ENCODE peak calls at places on chromosomes 13 and 19, in four cellular contexts. L, V, N and G are unnamed samples. For H3K36me3, the result is how much of the 10 kb centered on the place peaks cover.

GRCh38 chr13:75633285-75633684 is 2.8 kb upstream of the LMO7 start:
- DNase-seq in V (no peak), N (no peak), L (no peak), G (no peak)

GRCh38 chr19:43316591-43317319 is 36.7 kb upstream of the CD177 start:
- DNase-seq in N (peak), L (no peak), V (no peak), G (no peak)

GRCh38 chr13:113668491-113668971 is 1.5 kb downstream of the GRK1 start:
- DNase-seq in V (peak), N (no peak), L (peak), G (peak)

GRCh38 chr13:61728468-61728867 is 312.8 kb upstream of the PCDH20 start:
- DNase-seq in L (no peak), V (no peak), N (no peak), G (no peak)

GRCh38 chr13:99307648-99308339 is 595 bp upstream of the GPR183 start:
- DNase-seq in V (peak), N (no peak), L (peak), G (no peak)

GRCh38 chr19:5293607-5294089 is 47.0 kb downstream of the PTPRS start:
- DNase-seq in V (no peak), L (no peak), N (peak), G (no peak)

GRCh38 chr19:46413262-46414031 is at the start of gene CCDC8:
- DNase-seq in L (peak), N (peak), V (peak), G (no peak)

GRCh38 chr13:80690208-80690607 is 349.3 kb upstream of the SPRY2 start:
- DNase-seq in N (no peak), V (no peak), L (no peak), G (peak)

GRCh38 chr13:41059466-41059865 is 1.8 kb upstream of the WBP4 start:
- DNase-seq in L (no peak), V (no peak), N (no peak), G (no peak)

GRCh38 chr13:72754111-72754510 is 26.4 kb downstream of the BORA start:
- DNase-seq in V (no peak), L (no peak), N (no peak), G (no peak)
- H3K36me3 ChIP-seq in V (under half), L (half or more), N (under half), G (half or more)

DNA sequence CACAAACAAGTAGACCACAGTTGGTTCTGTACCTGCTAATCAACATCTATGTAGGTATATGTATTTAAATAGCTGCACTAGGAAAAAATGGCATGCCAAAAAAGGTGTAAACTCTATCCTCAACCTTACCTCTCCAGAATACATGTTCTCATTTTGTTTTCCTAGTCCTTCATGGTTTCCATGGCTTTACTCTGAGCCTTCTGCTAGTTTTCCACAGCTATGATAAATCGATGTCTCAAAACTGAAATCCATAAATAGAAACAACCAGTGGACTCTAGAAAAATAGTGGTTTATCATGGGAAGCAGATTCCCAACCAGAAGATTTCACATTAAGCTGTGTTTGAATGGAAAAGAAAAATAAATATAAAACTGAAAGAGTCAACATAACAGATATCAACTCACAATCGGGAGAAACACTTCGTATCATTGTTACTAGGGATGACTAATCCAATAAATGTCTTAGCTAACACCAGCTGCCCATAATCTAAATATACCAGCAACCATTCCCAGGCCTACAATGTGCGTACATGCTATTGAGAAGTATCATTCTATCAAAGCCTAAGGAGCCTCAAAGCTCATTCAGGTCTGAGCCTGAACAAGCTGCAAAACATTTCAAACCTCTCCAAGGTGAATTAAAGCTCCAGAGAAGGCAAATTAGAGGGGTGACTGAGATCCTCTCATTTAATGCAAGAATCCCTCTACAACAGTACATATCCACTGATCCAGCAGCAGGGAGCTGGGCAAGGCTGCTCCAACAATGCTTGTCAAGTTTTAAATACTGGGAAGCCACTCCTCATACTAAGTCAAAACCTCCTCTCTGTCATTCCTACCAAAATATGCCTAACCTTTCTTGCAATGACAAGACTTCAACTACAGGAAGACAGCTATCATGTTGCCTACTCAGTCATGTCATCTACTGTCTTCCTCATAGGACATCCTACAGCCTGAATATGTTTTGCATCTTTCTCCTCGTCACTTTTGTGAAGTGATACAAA is 90.2 kb downstream of the KCTD12 start:
- DNase-seq in V (no peak), L (no peak), N (no peak), G (no peak)
- H3K27ac ChIP-seq in V (no peak), L (no peak), N (no peak), G (no peak)

DNA sequence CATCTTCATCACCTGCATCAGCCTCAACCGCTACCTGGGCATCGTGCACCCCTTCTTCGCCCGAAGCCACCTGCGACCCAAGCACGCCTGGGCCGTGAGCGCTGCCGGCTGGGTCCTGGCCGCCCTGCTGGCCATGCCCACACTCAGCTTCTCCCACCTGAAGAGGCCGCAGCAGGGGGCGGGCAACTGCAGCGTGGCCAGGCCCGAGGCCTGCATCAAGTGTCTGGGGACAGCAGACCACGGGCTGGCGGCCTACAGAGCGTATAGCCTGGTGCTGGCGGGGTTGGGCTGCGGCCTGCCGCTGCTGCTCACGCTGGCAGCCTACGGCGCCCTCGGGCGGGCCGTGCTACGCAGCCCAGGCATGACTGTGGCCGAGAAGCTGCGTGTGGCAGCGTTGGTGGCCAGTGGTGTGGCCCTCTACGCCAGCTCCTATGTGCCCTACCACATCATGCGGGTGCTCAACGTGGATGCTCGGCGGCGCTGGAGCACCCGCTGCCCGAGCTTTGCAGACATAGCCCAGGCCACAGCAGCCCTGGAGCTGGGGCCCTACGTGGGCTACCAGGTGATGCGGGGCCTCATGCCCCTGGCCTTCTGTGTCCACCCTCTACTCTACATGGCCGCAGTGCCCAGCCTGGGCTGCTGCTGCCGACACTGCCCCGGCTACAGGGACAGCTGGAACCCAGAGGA is 2.6 kb downstream of the P2RY11 start:
- DNase-seq in V (no peak), N (no peak), L (no peak), G (peak)
- H3K36me3 ChIP-seq in V (under half), N (under half), L (half or more), G (half or more)

GRCh38 chr13:46181799-46182490 is at the start of gene LCP1:
- DNase-seq in L (no peak), V (no peak), N (no peak), G (peak)
- H3K27ac ChIP-seq in L (no peak), V (no peak), N (no peak), G (peak)

DNA sequence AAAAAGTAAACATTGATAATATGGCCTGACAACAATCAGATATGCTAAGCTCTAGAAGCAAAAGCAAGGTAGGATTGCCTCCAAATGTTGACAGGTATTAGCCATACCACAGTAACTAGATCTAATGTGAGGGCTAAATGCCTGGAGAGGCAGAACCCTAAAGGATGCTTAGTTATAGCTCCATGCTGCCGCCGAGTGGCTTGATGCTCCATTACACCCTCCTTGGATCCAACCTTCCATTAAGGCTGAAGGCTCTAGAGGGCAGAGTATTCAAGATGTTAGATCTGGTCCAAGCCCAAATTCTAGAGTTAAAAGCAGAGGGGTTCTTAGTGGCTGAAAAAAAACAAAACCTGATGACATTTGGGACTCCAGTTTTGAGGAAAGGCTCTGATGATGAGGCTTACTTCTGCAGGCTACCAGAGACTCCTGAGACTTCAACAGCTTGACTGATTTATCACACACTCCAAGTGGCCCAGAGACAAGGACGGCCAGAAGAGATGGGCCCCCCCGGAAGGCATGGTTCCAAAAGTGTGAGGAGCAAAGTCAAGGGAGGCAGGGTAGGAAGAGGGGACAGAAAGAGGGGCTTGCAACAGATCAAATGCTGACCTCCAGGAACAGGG is 21.8 kb upstream of the CPB2 start:
- DNase-seq in L (peak), N (peak), V (peak), G (peak)
- H3K36me3 ChIP-seq in L (under half), N (under half), V (under half), G (under half)

GRCh38 chr19:2083174-2083854 is 12.8 kb downstream of the MOB3A start:
- DNase-seq in V (no peak), L (no peak), N (no peak), G (peak)
- H3K27ac ChIP-seq in V (no peak), L (no peak), N (no peak), G (peak)

GRCh38 chr19:9431475-9431874 is 3.9 kb downstream of the ZNF266 start:
- DNase-seq in L (no peak), N (peak), V (peak), G (no peak)

GRCh38 chr19:9430444-9430843 is 4.9 kb downstream of the ZNF266 start:
- DNase-seq in V (no peak), L (no peak), N (no peak), G (no peak)

DNA sequence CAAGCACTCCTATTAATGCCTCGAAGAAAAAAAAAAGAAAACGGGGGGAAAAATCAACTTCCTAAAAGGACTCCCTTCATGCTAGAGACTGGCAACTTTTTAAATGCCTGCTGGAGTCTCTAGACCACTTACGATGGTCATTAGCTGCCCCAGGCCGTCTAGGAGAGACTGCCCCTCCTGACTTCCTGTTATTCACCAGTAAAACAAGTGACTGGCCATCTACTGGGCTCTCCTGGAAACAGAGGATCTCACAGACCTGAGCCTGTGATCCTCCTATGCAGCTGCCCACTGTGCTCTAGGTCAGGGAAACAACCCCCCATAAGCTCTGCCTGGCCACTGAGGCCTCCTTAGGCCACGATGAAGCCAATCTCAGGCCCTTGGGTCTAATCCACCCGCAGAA is 7.4 kb downstream of the ZNF266 start:
- DNase-seq in L (no peak), V (no peak), N (no peak), G (no peak)
- H3K36me3 ChIP-seq in L (half or more), V (under half), N (under half), G (half or more)

GRCh38 chr13:23469901-23470525 is 36.5 kb upstream of the SACS start:
- DNase-seq in L (no peak), N (peak), V (no peak), G (no peak)

GRCh38 chr13:23472189-23472588 is 38.7 kb upstream of the SACS start:
- DNase-seq in L (no peak), N (no peak), V (no peak), G (no peak)

GRCh38 chr13:23468811-23469210 is 35.3 kb upstream of the SACS start:
- DNase-seq in L (no peak), N (no peak), V (no peak), G (no peak)

GRCh38 chr13:23473236-23473635 is 39.7 kb upstream of the SACS start:
- DNase-seq in V (no peak), L (no peak), N (no peak), G (no peak)

DNA sequence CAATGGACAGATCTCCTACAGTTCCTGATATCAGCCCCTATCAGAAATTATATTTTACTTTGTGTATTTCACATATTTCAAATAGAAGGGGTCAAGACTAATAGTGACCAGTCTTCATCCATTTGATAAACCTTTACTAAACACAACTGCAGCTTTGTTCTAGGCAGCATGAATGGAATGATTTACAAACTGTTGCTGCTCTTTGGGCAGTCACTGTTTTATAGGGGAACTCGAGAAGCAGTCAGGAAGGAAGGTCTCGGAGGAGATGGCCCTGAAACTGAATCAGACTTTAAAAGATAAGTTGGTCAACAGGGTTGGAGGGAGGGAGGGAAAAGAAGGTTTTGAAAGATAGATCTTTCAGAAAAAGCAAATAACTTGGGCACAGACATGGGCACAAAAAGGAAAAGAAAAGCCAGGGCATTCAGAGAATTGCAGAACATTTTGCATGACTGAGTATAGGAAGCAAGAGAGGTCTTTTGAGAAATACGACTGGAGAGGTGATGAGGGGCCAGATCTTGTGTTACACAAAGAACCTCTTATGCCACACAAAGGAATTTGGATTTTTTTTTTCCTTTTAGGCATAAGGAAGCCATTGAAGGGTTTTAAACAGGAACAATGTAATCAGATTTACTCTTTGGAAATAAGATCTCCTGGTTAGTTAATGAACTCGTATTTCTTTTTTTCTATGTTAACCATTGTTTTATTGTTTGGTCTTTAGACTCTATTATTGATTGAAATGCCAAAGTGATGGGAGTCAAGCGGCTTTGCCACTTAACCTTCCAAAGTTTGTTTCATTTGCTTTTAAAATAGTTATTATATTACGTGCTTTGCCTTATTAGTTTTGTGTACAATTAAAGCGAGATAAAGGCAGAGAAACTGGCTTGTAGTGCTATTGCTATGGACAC is 37.5 kb upstream of the SACS start:
- DNase-seq in L (no peak), V (no peak), N (peak), G (no peak)
- H3K27ac ChIP-seq in L (no peak), V (no peak), N (peak), G (no peak)

GRCh38 chr19:11021760-11022144 is 60.9 kb downstream of the SMARCA4 start:
- DNase-seq in V (no peak), N (no peak), L (no peak), G (no peak)
- H3K36me3 ChIP-seq in V (under half), N (under half), L (half or more), G (half or more)